ENCODE peak calls at places on chromosomes 6 and 20, in nine cellular contexts. One of them, this sample, is unnamed.
A peak's percentile ranks its signal among the peaks of the same experiment; 100 is the strongest.

GRCh38 chr6:137968901-137969300 is 101.8 kb downstream of the TNFAIP3 start:
- DNase-seq in activated naive CD8-positive, alpha-beta T cell treated with anti-CD3 and anti-CD28 coated beads, Interleukin-2, amount 50 U/mL, for 16 hours: no peak
- DNase-seq in stimulated activated CD4-positive, alpha-beta T cell treated with anti-CD3 and anti-CD28 coated beads, Interleukin-4, amount 100 ng/mL, for 1 hour: no peak
- DNase-seq in NCI-H1105: no peak
- DNase-seq in WTC11: no peak
- DNase-seq in M059J: no peak
- DNase-seq in retina: no peak
- DNase-seq in NCI-H146: no peak
- DNase-seq in amniotic stem cell: no peak
- DNase-seq in this sample: no peak

GRCh38 chr6:111338843-111339242 is 144.2 kb downstream of the REV3L start:
- DNase-seq in activated naive CD8-positive, alpha-beta T cell treated with anti-CD3 and anti-CD28 coated beads, Interleukin-2, amount 50 U/mL, for 16 hours: no peak
- DNase-seq in stimulated activated CD4-positive, alpha-beta T cell treated with anti-CD3 and anti-CD28 coated beads, Interleukin-4, amount 100 ng/mL, for 1 hour: no peak
- DNase-seq in NCI-H1105: no peak
- DNase-seq in WTC11: no peak
- DNase-seq in M059J: no peak
- DNase-seq in retina: no peak
- DNase-seq in NCI-H146: no peak
- DNase-seq in amniotic stem cell: no peak
- DNase-seq in this sample: no peak

GRCh38 chr6:15132854-15133670 is 112.8 kb upstream of the JARID2 start:
- DNase-seq in activated naive CD8-positive, alpha-beta T cell treated with anti-CD3 and anti-CD28 coated beads, Interleukin-2, amount 50 U/mL, for 16 hours: no peak
- DNase-seq in stimulated activated CD4-positive, alpha-beta T cell treated with anti-CD3 and anti-CD28 coated beads, Interleukin-4, amount 100 ng/mL, for 1 hour: no peak
- DNase-seq in NCI-H1105: no peak
- DNase-seq in WTC11: no peak
- DNase-seq in M059J: peak; percentile 99
- DNase-seq in retina: no peak
- DNase-seq in NCI-H146: no peak
- DNase-seq in amniotic stem cell: no peak
- DNase-seq in this sample: no peak

GRCh38 chr20:47262365-47263013 is 94.0 kb downstream of the ZMYND8 start:
- DNase-seq in activated naive CD8-positive, alpha-beta T cell treated with anti-CD3 and anti-CD28 coated beads, Interleukin-2, amount 50 U/mL, for 16 hours: no peak
- DNase-seq in stimulated activated CD4-positive, alpha-beta T cell treated with anti-CD3 and anti-CD28 coated beads, Interleukin-4, amount 100 ng/mL, for 1 hour: no peak
- DNase-seq in NCI-H1105: peak; percentile 63
- DNase-seq in WTC11: no peak
- DNase-seq in M059J: no peak
- DNase-seq in retina: no peak
- DNase-seq in NCI-H146: no peak
- DNase-seq in amniotic stem cell: no peak
- DNase-seq in this sample: no peak

GRCh38 chr20:10359621-10360040 is 74.4 kb downstream of the MKKS start:
- DNase-seq in activated naive CD8-positive, alpha-beta T cell treated with anti-CD3 and anti-CD28 coated beads, Interleukin-2, amount 50 U/mL, for 16 hours: no peak
- DNase-seq in stimulated activated CD4-positive, alpha-beta T cell treated with anti-CD3 and anti-CD28 coated beads, Interleukin-4, amount 100 ng/mL, for 1 hour: no peak
- DNase-seq in NCI-H1105: no peak
- DNase-seq in WTC11: no peak
- DNase-seq in M059J: peak; percentile 64
- DNase-seq in retina: no peak
- DNase-seq in NCI-H146: no peak
- DNase-seq in amniotic stem cell: no peak
- DNase-seq in this sample: no peak

GRCh38 chr20:36957875-36958667 is 6.6 kb upstream of the SAMHD1 start:
- DNase-seq in activated naive CD8-positive, alpha-beta T cell treated with anti-CD3 and anti-CD28 coated beads, Interleukin-2, amount 50 U/mL, for 16 hours: no peak
- DNase-seq in stimulated activated CD4-positive, alpha-beta T cell treated with anti-CD3 and anti-CD28 coated beads, Interleukin-4, amount 100 ng/mL, for 1 hour: no peak
- DNase-seq in NCI-H1105: no peak
- DNase-seq in WTC11: no peak
- DNase-seq in M059J: no peak
- DNase-seq in retina: no peak
- DNase-seq in NCI-H146: no peak
- DNase-seq in amniotic stem cell: no peak
- DNase-seq in this sample: no peak

GRCh38 chr20:54624701-54625472 is 149.5 kb downstream of the DOK5 start:
- DNase-seq in activated naive CD8-positive, alpha-beta T cell treated with anti-CD3 and anti-CD28 coated beads, Interleukin-2, amount 50 U/mL, for 16 hours: no peak
- DNase-seq in stimulated activated CD4-positive, alpha-beta T cell treated with anti-CD3 and anti-CD28 coated beads, Interleukin-4, amount 100 ng/mL, for 1 hour: no peak
- DNase-seq in NCI-H1105: no peak
- DNase-seq in WTC11: no peak
- DNase-seq in M059J: no peak
- DNase-seq in retina: peak; percentile 77
- DNase-seq in NCI-H146: no peak
- DNase-seq in amniotic stem cell: no peak
- DNase-seq in this sample: no peak

GRCh38 chr6:127457444-127458064 is 1.6 kb downstream of the KIAA0408 start:
- DNase-seq in activated naive CD8-positive, alpha-beta T cell treated with anti-CD3 and anti-CD28 coated beads, Interleukin-2, amount 50 U/mL, for 16 hours: no peak
- DNase-seq in stimulated activated CD4-positive, alpha-beta T cell treated with anti-CD3 and anti-CD28 coated beads, Interleukin-4, amount 100 ng/mL, for 1 hour: no peak
- DNase-seq in NCI-H1105: no peak
- DNase-seq in WTC11: no peak
- DNase-seq in M059J: peak; percentile 32
- DNase-seq in retina: no peak
- DNase-seq in NCI-H146: no peak
- DNase-seq in amniotic stem cell: no peak
- DNase-seq in this sample: no peak

GRCh38 chr20:57577679-57578475 is 17.0 kb downstream of the PCK1 start:
- DNase-seq in activated naive CD8-positive, alpha-beta T cell treated with anti-CD3 and anti-CD28 coated beads, Interleukin-2, amount 50 U/mL, for 16 hours: no peak
- DNase-seq in stimulated activated CD4-positive, alpha-beta T cell treated with anti-CD3 and anti-CD28 coated beads, Interleukin-4, amount 100 ng/mL, for 1 hour: no peak
- DNase-seq in NCI-H1105: no peak
- DNase-seq in WTC11: no peak
- DNase-seq in M059J: no peak
- DNase-seq in retina: no peak
- DNase-seq in NCI-H146: no peak
- DNase-seq in amniotic stem cell: no peak
- DNase-seq in this sample: no peak

GRCh38 chr20:60437418-60437817 is 479.2 kb downstream of the CDH26 start:
- DNase-seq in activated naive CD8-positive, alpha-beta T cell treated with anti-CD3 and anti-CD28 coated beads, Interleukin-2, amount 50 U/mL, for 16 hours: no peak
- DNase-seq in stimulated activated CD4-positive, alpha-beta T cell treated with anti-CD3 and anti-CD28 coated beads, Interleukin-4, amount 100 ng/mL, for 1 hour: no peak
- DNase-seq in NCI-H1105: no peak
- DNase-seq in WTC11: no peak
- DNase-seq in M059J: no peak
- DNase-seq in retina: no peak
- DNase-seq in NCI-H146: no peak
- DNase-seq in amniotic stem cell: no peak
- DNase-seq in this sample: no peak

GRCh38 chr20:50850721-50851286 is 55.9 kb downstream of the BCAS4 start:
- DNase-seq in activated naive CD8-positive, alpha-beta T cell treated with anti-CD3 and anti-CD28 coated beads, Interleukin-2, amount 50 U/mL, for 16 hours: no peak
- DNase-seq in stimulated activated CD4-positive, alpha-beta T cell treated with anti-CD3 and anti-CD28 coated beads, Interleukin-4, amount 100 ng/mL, for 1 hour: no peak
- DNase-seq in NCI-H1105: no peak
- DNase-seq in WTC11: peak; percentile 37
- DNase-seq in M059J: no peak
- DNase-seq in retina: no peak
- DNase-seq in NCI-H146: no peak
- DNase-seq in amniotic stem cell: no peak
- DNase-seq in this sample: no peak

GRCh38 chr6:133247581-133247980 is 6.4 kb downstream of the EYA4 start:
- DNase-seq in activated naive CD8-positive, alpha-beta T cell treated with anti-CD3 and anti-CD28 coated beads, Interleukin-2, amount 50 U/mL, for 16 hours: no peak
- DNase-seq in stimulated activated CD4-positive, alpha-beta T cell treated with anti-CD3 and anti-CD28 coated beads, Interleukin-4, amount 100 ng/mL, for 1 hour: no peak
- DNase-seq in NCI-H1105: no peak
- DNase-seq in WTC11: no peak
- DNase-seq in M059J: no peak
- DNase-seq in retina: no peak
- DNase-seq in NCI-H146: no peak
- DNase-seq in amniotic stem cell: no peak
- DNase-seq in this sample: no peak

GRCh38 chr6:7568021-7568420 is 22.0 kb upstream of the SNRNP48 start:
- DNase-seq in activated naive CD8-positive, alpha-beta T cell treated with anti-CD3 and anti-CD28 coated beads, Interleukin-2, amount 50 U/mL, for 16 hours: no peak
- DNase-seq in stimulated activated CD4-positive, alpha-beta T cell treated with anti-CD3 and anti-CD28 coated beads, Interleukin-4, amount 100 ng/mL, for 1 hour: no peak
- DNase-seq in NCI-H1105: no peak
- DNase-seq in WTC11: no peak
- DNase-seq in M059J: no peak
- DNase-seq in retina: no peak
- DNase-seq in NCI-H146: no peak
- DNase-seq in amniotic stem cell: no peak
- DNase-seq in this sample: no peak

GRCh38 chr20:44807684-44808056 is 2.7 kb downstream of the RIMS4 start:
- DNase-seq in activated naive CD8-positive, alpha-beta T cell treated with anti-CD3 and anti-CD28 coated beads, Interleukin-2, amount 50 U/mL, for 16 hours: no peak
- DNase-seq in stimulated activated CD4-positive, alpha-beta T cell treated with anti-CD3 and anti-CD28 coated beads, Interleukin-4, amount 100 ng/mL, for 1 hour: no peak
- DNase-seq in NCI-H1105: no peak
- DNase-seq in WTC11: no peak
- DNase-seq in M059J: no peak
- DNase-seq in retina: no peak
- DNase-seq in NCI-H146: no peak
- DNase-seq in amniotic stem cell: no peak
- DNase-seq in this sample: no peak

GRCh38 chr20:50794846-50795634 is at the start of gene BCAS4:
- DNase-seq in activated naive CD8-positive, alpha-beta T cell treated with anti-CD3 and anti-CD28 coated beads, Interleukin-2, amount 50 U/mL, for 16 hours: peak; percentile 66
- DNase-seq in stimulated activated CD4-positive, alpha-beta T cell treated with anti-CD3 and anti-CD28 coated beads, Interleukin-4, amount 100 ng/mL, for 1 hour: peak; percentile 86
- DNase-seq in NCI-H1105: peak; percentile 62
- DNase-seq in WTC11: peak; percentile 84
- DNase-seq in M059J: peak; percentile 84
- DNase-seq in retina: peak; percentile 88
- DNase-seq in NCI-H146: peak; percentile 88
- DNase-seq in amniotic stem cell: peak; percentile 68
- DNase-seq in this sample: peak; percentile 71